ENCODE peak calls at places on chromosomes 2 and 18, in eight cellular contexts. B, A, K, N, M, Q, P and L are unnamed samples.

GRCh38 chr2:12261993-12262680 is 454.6 kb upstream of the TRIB2 start:
- DNase-seq in B (peak), A (no peak), K (no peak), N (peak), M (no peak), Q (no peak), P (no peak), L (no peak)

GRCh38 chr18:70195852-70196434 is 9.5 kb downstream of the RTTN start:
- DNase-seq in B (peak), A (peak), K (peak), N (peak), M (no peak), Q (no peak), P (no peak), L (peak)

GRCh38 chr2:240447331-240447730 is 11.9 kb downstream of the GPC1 start:
- DNase-seq in B (no peak), A (no peak), K (no peak), N (no peak), M (no peak), Q (no peak), P (no peak), L (no peak)

GRCh38 chr18:56327171-56327885 is 311.1 kb downstream of the TXNL1 start:
- DNase-seq in B (peak), A (no peak), K (no peak), N (no peak), M (no peak), Q (no peak), P (no peak), L (no peak)

GRCh38 chr2:71713581-71714580 is 260.5 kb downstream of the DYSF start:
- DNase-seq in B (peak), A (no peak), K (no peak), N (no peak), M (no peak), Q (no peak), P (peak), L (no peak)

GRCh38 chr2:205706769-205707375 is 24.6 kb downstream of the NRP2 start:
- DNase-seq in B (peak), A (peak), K (no peak), N (no peak), M (peak), Q (no peak), P (peak), L (peak)

GRCh38 chr2:233112261-233113113 is 52.3 kb downstream of the INPP5D start:
- DNase-seq in B (no peak), A (no peak), K (no peak), N (no peak), M (no peak), Q (no peak), P (no peak), L (no peak)

GRCh38 chr2:65300134-65300771 is 72.6 kb downstream of the ACTR2 start:
- DNase-seq in B (peak), A (no peak), K (peak), N (no peak), M (peak), Q (no peak), P (peak), L (no peak)

GRCh38 chr2:160091381-160091780 is 29.0 kb upstream of the PLA2R1 start:
- DNase-seq in B (peak), A (no peak), K (no peak), N (no peak), M (no peak), Q (no peak), P (no peak), L (no peak)

GRCh38 chr2:181954538-181954883 is 31.1 kb upstream of the PPP1R1C start:
- DNase-seq in B (no peak), A (no peak), K (no peak), N (no peak), M (no peak), Q (no peak), P (no peak), L (no peak)

GRCh38 chr2:238997137-238997390 is 149.2 kb downstream of the TWIST2 start:
- DNase-seq in B (no peak), A (no peak), K (no peak), N (no peak), M (no peak), Q (no peak), P (no peak), L (no peak)

GRCh38 chr2:5690718-5691658 is 1.2 kb upstream of the SOX11 start:
- DNase-seq in B (peak), A (no peak), K (no peak), N (peak), M (no peak), Q (no peak), P (no peak), L (no peak)

GRCh38 chr18:60662491-60662890 is 289.9 kb upstream of the MC4R start:
- DNase-seq in B (no peak), A (no peak), K (no peak), N (no peak), M (no peak), Q (peak), P (no peak), L (no peak)

GRCh38 chr2:19409001-19409400 is 50.6 kb upstream of the OSR1 start:
- DNase-seq in B (peak), A (no peak), K (no peak), N (no peak), M (no peak), Q (no peak), P (no peak), L (no peak)

GRCh38 chr2:19158211-19158610 is 200.2 kb downstream of the OSR1 start:
- DNase-seq in B (no peak), A (no peak), K (no peak), N (no peak), M (no peak), Q (no peak), P (no peak), L (no peak)

GRCh38 chr2:31251018-31251417 is 17.1 kb downstream of the EHD3 start:
- DNase-seq in B (no peak), A (no peak), K (no peak), N (no peak), M (peak), Q (no peak), P (no peak), L (no peak)

GRCh38 chr2:183951636-183952035 is 646.7 kb upstream of the ZNF804A start:
- DNase-seq in B (peak), A (no peak), K (no peak), N (no peak), M (no peak), Q (no peak), P (no peak), L (no peak)

GRCh38 chr2:186255823-186256222 is 230.2 kb upstream of the ZC3H15 start:
- DNase-seq in B (no peak), A (no peak), K (no peak), N (no peak), M (no peak), Q (no peak), P (no peak), L (no peak)

GRCh38 chr2:186254759-186255158 is 231.3 kb upstream of the ZC3H15 start:
- DNase-seq in B (no peak), A (no peak), K (no peak), N (no peak), M (no peak), Q (no peak), P (no peak), L (no peak)

DNA sequence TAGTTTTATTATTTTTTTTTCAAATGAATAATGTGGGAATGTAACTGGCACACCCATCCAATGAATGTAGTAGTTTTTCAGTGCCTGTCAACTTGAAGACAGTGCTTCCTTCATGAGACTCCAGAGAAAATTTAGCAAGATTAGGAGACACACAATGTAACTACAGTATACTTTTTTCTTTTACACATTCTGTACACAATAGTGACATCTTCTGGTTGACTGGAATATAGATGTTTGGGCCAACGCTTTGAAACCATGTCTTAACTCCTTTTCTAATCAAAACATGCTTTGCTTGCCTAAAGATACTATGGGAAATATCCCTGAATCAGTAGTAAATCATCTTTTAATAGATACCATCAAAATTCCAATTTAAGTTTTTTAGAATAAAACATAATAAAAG is 229.5 kb upstream of the ZC3H15 start:
- DNase-seq in B (peak), A (no peak), K (no peak), N (no peak), M (no peak), Q (no peak), P (no peak), L (peak)
- TF ChIP-seq CTCF in B (peak), A (peak), K (peak), N (peak), M (no peak), Q (peak), P (peak), L (no peak)

DNA sequence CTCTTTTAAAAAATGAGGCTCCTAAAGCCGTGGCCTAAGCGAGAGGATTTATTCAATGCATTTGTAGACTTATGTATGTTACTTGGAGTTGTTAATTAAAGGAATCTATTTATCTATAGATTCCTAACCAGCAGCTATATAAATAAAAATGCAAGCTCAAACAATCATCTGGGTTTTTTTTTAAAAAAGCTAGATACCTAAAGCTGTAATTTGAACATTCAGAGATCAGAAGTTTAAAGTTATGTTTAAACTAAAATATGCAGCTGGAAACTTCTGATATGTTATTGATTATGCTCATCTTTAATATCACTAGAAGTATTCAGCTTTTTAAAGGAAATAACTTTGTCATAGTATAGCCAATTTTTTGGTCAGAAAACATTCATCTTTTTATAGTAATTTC is 1.0 kb downstream of the MEIS1 start:
- DNase-seq in B (no peak), A (no peak), K (no peak), N (no peak), M (no peak), Q (no peak), P (no peak), L (no peak)
- TF ChIP-seq CTCF in B (no peak), A (no peak), K (no peak), N (no peak), M (no peak), Q (no peak), P (no peak), L (no peak)

GRCh38 chr2:26462511-26463251 is 15.2 kb downstream of the OTOF start:
- DNase-seq in B (peak), A (no peak), K (peak), N (peak), M (peak), Q (peak), P (peak), L (peak)
- TF ChIP-seq CTCF in B (peak), A (peak), K (peak), N (peak), M (peak), Q (peak), P (peak), L (peak)

DNA sequence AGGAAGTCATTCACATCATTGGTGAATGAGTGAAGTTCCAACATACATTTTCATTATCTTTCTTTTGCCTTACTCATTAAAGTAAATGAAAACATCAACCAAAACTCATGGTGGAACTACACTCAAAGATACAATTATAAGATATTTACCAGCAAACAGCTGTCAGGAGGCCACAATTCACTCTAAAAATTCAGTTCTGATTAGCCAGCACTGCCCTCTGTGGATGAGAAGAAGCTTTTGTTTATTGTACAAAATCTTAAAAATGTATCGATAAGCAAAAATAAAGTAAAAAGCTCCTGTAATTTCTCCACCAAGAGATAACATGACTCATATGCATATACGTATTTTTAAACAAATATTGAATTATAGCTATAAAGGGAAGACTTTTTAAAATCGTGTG is 73.5 kb upstream of the RAPGEF4 start:
- DNase-seq in B (no peak), A (no peak), K (no peak), N (no peak), M (no peak), Q (no peak), P (no peak), L (no peak)
- TF ChIP-seq CTCF in B (no peak), A (no peak), K (no peak), N (no peak), M (no peak), Q (no peak), P (no peak), L (no peak)

GRCh38 chr2:177334940-177335543 is 57.5 kb upstream of the AGPS start:
- DNase-seq in B (peak), A (peak), K (no peak), N (no peak), M (no peak), Q (no peak), P (no peak), L (peak)
- TF ChIP-seq CTCF in B (peak), A (peak), K (peak), N (peak), M (peak), Q (peak), P (peak), L (peak)

DNA sequence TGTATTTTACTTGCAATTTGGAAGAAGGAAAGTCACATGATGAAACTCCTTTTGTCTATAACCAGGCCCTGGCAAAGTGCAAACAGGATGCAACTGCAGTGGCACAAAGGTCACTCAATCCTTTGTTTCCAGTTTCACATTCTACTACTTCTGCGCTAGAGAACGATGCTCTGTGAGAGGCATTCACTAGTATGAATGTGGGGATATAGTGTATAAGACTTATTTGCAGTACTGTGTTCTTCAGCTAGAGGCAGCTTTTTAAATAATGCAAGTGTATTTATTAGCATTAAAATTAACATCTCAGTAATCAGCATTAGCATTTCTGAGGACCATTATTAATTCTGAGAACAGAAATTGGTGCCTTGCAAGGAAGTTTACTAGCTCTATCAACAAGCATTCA is 68.9 kb downstream of the PRPF40A start:
- DNase-seq in B (peak), A (no peak), K (no peak), N (no peak), M (no peak), Q (no peak), P (no peak), L (no peak)
- TF ChIP-seq CTCF in B (peak), A (no peak), K (no peak), N (peak), M (no peak), Q (peak), P (no peak), L (no peak)

GRCh38 chr2:80429251-80429650 is 124.7 kb upstream of the LRRTM1 start:
- DNase-seq in B (no peak), A (no peak), K (no peak), N (peak), M (no peak), Q (no peak), P (no peak), L (no peak)
- TF ChIP-seq CTCF in B (no peak), A (no peak), K (no peak), N (peak), M (no peak), Q (no peak), P (no peak), L (no peak)

DNA sequence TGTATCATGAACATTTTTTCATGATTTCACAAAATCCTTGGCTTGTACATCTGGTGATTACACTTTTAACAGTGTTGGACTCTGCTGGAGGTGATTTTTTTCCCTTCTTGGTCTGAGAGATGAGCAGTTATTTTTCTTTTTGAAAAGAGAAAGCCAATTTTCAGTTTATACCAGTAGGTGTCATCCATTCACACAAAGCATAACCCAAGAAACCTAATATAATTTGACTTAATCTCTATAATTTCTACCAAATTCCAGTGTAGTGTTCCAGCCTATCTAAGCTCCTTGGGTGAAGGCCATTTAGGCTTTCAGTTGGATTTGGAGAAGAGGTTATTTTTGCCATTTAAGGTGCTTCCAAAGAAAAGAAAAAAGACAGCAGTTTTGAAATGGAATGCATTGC is 7.7 kb upstream of the ICOS start:
- DNase-seq in B (peak), A (no peak), K (no peak), N (no peak), M (no peak), Q (no peak), P (no peak), L (no peak)
- TF ChIP-seq CTCF in B (peak), A (peak), K (no peak), N (peak), M (no peak), Q (no peak), P (no peak), L (peak)

GRCh38 chr18:45967007-45967706 is at the start of gene EPG5:
- DNase-seq in B (peak), A (peak), K (peak), N (peak), M (peak), Q (peak), P (peak), L (peak)
- TF ChIP-seq CTCF in B (no peak), A (no peak), K (no peak), N (no peak), M (no peak), Q (no peak), P (no peak), L (no peak)

GRCh38 chr2:137944714-137945113 is 19.6 kb upstream of the HNMT start:
- DNase-seq in B (no peak), A (no peak), K (no peak), N (no peak), M (no peak), Q (no peak), P (no peak), L (no peak)

GRCh38 chr2:137945229-137945628 is 19.0 kb upstream of the HNMT start:
- DNase-seq in B (no peak), A (no peak), K (no peak), N (no peak), M (no peak), Q (no peak), P (no peak), L (no peak)

GRCh38 chr2:137942785-137943034 is 21.6 kb upstream of the HNMT start:
- DNase-seq in B (no peak), A (no peak), K (no peak), N (no peak), M (no peak), Q (no peak), P (no peak), L (no peak)

GRCh38 chr2:137943035-137943830 is 21.0 kb upstream of the HNMT start:
- DNase-seq in B (no peak), A (no peak), K (no peak), N (no peak), M (no peak), Q (peak), P (no peak), L (no peak)

GRCh38 chr2:137943948-137944347 is 20.3 kb upstream of the HNMT start:
- DNase-seq in B (no peak), A (no peak), K (no peak), N (no peak), M (no peak), Q (no peak), P (no peak), L (no peak)
- TF ChIP-seq CTCF in B (no peak), A (no peak), K (no peak), N (peak), M (no peak), Q (no peak), P (no peak), L (no peak)